ENCODE peak calls at places on chromosomes 16 and 17, in nine cellular contexts. G, V, M, E, S, H, T, P and F are unnamed samples.
A peak's percentile ranks its signal among the peaks of the same experiment; 100 is the strongest.

GRCh38 chr17:44348234-44348987 is 3.3 kb downstream of the GRN start:
- DNase-seq in G (no peak), V (no peak), M (peak; percentile 59), E (no peak), S (no peak), H (no peak), T (no peak), P (peak; percentile 68), F (no peak)

GRCh38 chr16:10930755-10931093 is 11.5 kb downstream of the DEXI start:
- DNase-seq in G (no peak), V (no peak), M (no peak), E (no peak), S (no peak), H (no peak), T (no peak), P (no peak), F (no peak)

GRCh38 chr17:81393684-81394376 is 1.4 kb upstream of the BAHCC1 start:
- DNase-seq in G (peak; percentile 100), V (peak; percentile 100), M (peak; percentile 100), E (peak; percentile 100), S (peak; percentile 96), H (peak; percentile 100), T (peak; percentile 100), P (peak; percentile 100), F (peak; percentile 92)

GRCh38 chr16:30985401-30986128 is 558 bp downstream of the HSD3B7 start:
- DNase-seq in G (peak; percentile 62), V (peak; percentile 31), M (no peak), E (no peak), S (no peak), H (peak; percentile 54), T (no peak), P (peak; percentile 48), F (no peak)

GRCh38 chr17:33595783-33596182 is 302.7 kb upstream of the ASIC2 start:
- DNase-seq in G (peak; percentile 35), V (no peak), M (no peak), E (no peak), S (no peak), H (no peak), T (no peak), P (no peak), F (no peak)

GRCh38 chr17:60173304-60173807 is 23.6 kb downstream of the CA4 start:
- DNase-seq in G (no peak), V (no peak), M (no peak), E (no peak), S (no peak), H (no peak), T (no peak), P (no peak), F (peak; percentile 9)

GRCh38 chr16:85689285-85689949 is 663 bp upstream of the GINS2 start:
- DNase-seq in G (no peak), V (no peak), M (no peak), E (no peak), S (no peak), H (peak; percentile 8), T (no peak), P (no peak), F (no peak)

GRCh38 chr17:61208301-61209098 is 191.1 kb upstream of the TBX2 start:
- DNase-seq in G (no peak), V (no peak), M (peak; percentile 69), E (no peak), S (no peak), H (no peak), T (peak; percentile 95), P (no peak), F (no peak)

GRCh38 chr17:73571524-73572130 is 72.6 kb downstream of the SDK2 start:
- DNase-seq in G (no peak), V (no peak), M (no peak), E (no peak), S (no peak), H (no peak), T (no peak), P (no peak), F (no peak)

GRCh38 chr17:62616993-62617893 is 10.2 kb upstream of the MRC2 start:
- DNase-seq in G (peak; percentile 81), V (no peak), M (no peak), E (no peak), S (no peak), H (no peak), T (peak; percentile 62), P (no peak), F (no peak)

GRCh38 chr17:38588775-38589174 is 17.0 kb downstream of the SRCIN1 start:
- DNase-seq in G (no peak), V (no peak), M (no peak), E (no peak), S (no peak), H (no peak), T (no peak), P (no peak), F (no peak)

GRCh38 chr17:48608494-48608834 is 2.4 kb downstream of the HOXB7 start:
- DNase-seq in G (no peak), V (no peak), M (no peak), E (no peak), S (no peak), H (no peak), T (no peak), P (no peak), F (no peak)

GRCh38 chr16:66408181-66409048 is 18.7 kb upstream of the BEAN1 start:
- DNase-seq in G (no peak), V (no peak), M (peak; percentile 73), E (no peak), S (no peak), H (peak; percentile 70), T (peak; percentile 59), P (no peak), F (no peak)

GRCh38 chr17:66469088-66469442 is 166.7 kb downstream of the PRKCA start:
- DNase-seq in G (peak; percentile 8), V (no peak), M (peak; percentile 42), E (no peak), S (no peak), H (no peak), T (no peak), P (no peak), F (no peak)

GRCh38 chr16:20620003-20620402 is 43.8 kb upstream of the ACSM2B start:
- DNase-seq in G (no peak), V (no peak), M (no peak), E (no peak), S (no peak), H (no peak), T (no peak), P (no peak), F (no peak)

GRCh38 chr17:21573961-21574610 is 118.2 kb upstream of the KCNJ18 start:
- DNase-seq in G (no peak), V (peak; percentile 60), M (no peak), E (peak; percentile 23), S (no peak), H (peak; percentile 82), T (peak; percentile 85), P (peak; percentile 49), F (peak; percentile 33)
- H3K4me3 ChIP-seq in G (no peak overlapping the region), V (peak overlapping the region; percentile 40), M (peak overlapping the region; percentile 87), E (peak overlapping the region; percentile 40), S (no peak overlapping the region), H (peak overlapping the region; percentile 71), T (peak overlapping the region; percentile 73), P (peak overlapping the region; percentile 58), F (peak overlapping the region; percentile 69)

GRCh38 chr17:82709024-82709675 is 7.4 kb upstream of the FN3KRP start:
- DNase-seq in G (no peak), V (no peak), M (no peak), E (no peak), S (no peak), H (no peak), T (no peak), P (no peak), F (no peak)
- H3K36me3 ChIP-seq in G (no peaks in the 10 kb centered on the region), V (no peaks in the 10 kb centered on the region), M (no peaks in the 10 kb centered on the region), E (no peaks in the 10 kb centered on the region), S (no peaks in the 10 kb centered on the region), H (no peaks in the 10 kb centered on the region), T (no peaks in the 10 kb centered on the region), P (no peaks in the 10 kb centered on the region), F (no peaks in the 10 kb centered on the region)

DNA sequence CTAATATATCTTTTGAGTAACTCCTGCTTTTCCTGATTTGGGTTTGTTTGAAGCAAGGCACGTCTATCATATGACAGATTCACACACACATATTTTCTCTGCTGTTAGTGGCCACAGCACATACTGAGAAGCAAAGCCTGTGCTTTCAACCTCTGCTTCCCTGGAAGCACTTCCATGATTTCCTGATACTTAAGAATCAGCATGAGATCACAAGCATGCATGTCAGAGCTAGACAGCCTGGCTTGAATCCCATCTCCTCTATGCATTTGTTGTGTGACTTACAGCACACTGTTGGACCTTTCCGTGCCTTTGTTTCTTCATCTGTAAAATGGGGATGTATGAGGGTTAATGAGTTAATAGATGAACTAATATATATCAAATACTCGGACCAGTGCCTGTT is 151.1 kb upstream of the NOL11 start:
- DNase-seq in G (no peak), V (no peak), M (no peak), E (no peak), S (no peak), H (no peak), T (no peak), P (no peak), F (no peak)
- H3K4me3 ChIP-seq in G (no peak overlapping the region), V (no peak overlapping the region), M (no peak overlapping the region), E (no peak overlapping the region), S (no peak overlapping the region), H (no peak overlapping the region), T (no peak overlapping the region), P (no peak overlapping the region), F (no peak overlapping the region)

GRCh38 chr16:89742948-89743347 is 21.6 kb downstream of the ZNF276 start:
- DNase-seq in G (no peak), V (no peak), M (no peak), E (no peak), S (no peak), H (no peak), T (no peak), P (no peak), F (no peak)

GRCh38 chr16:89739383-89739782 is 18.0 kb downstream of the ZNF276 start:
- DNase-seq in G (no peak), V (no peak), M (no peak), E (no peak), S (no peak), H (no peak), T (no peak), P (no peak), F (no peak)

GRCh38 chr16:89738538-89739317 is 17.4 kb downstream of the ZNF276 start:
- DNase-seq in G (no peak), V (no peak), M (no peak), E (no peak), S (no peak), H (no peak), T (no peak), P (no peak), F (no peak)

GRCh38 chr16:89744813-89745212 is 23.5 kb downstream of the ZNF276 start:
- DNase-seq in G (no peak), V (no peak), M (no peak), E (no peak), S (no peak), H (peak; percentile 70), T (no peak), P (no peak), F (no peak)

DNA sequence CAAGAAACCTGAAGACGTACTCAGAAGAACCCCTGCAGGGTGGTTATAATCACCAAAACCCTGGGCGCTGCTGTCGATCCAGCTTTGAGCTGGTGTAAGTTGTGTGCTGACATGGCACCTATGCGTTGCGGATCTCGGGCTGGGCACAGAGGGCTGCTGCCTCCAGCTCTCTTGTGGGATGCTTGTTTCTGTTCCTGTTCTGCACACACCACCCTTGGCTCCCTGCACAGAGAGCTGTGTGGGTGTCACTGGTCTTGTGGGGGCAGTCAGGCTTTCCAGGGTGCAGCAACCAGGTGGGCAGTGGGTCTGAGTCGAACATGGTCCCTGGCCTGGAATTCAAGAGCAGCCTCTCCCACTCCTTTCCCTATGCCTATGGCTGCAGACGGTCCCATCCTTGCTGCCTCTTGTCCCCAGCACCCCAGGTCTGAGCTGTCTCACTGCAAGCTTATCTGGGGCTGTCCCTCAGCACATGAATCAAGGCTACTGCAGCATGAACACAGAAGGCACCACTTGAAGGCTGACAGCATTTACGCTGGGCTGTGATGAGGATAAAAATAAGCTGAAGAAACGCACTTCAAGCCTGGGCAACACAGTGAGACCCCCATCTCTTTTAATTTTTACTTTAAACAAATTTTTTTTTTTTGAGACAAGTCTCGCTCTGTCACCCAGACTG is 20.1 kb downstream of the ZNF276 start:
- DNase-seq in G (no peak), V (no peak), M (no peak), E (no peak), S (no peak), H (no peak), T (no peak), P (no peak), F (no peak)
- H3K36me3 ChIP-seq in G (no peaks in the 10 kb centered on the region), V (no peaks in the 10 kb centered on the region), M (peaks cover 46% of the 10 kb centered on the region), E (peaks cover 20% of the 10 kb centered on the region), S (peaks cover 52% of the 10 kb centered on the region), H (peaks cover 49% of the 10 kb centered on the region), T (peaks cover 29% of the 10 kb centered on the region), P (peaks cover 51% of the 10 kb centered on the region), F (peaks cover 24% of the 10 kb centered on the region)